ENCODE peak calls at places on chromosomes 7 and 10, in four cellular contexts. D is astrocyte of the spinal cord, K is neural crest cell, S is OCI-LY7. W is an unnamed sample.
A peak's percentile ranks its signal among the peaks of the same experiment; 100 is the strongest.

GRCh38 chr10:71613303-71613777 is 106.2 kb downstream of the C10orf105 start:
- DNase-seq in D (no peak), K (no peak), S (no peak), W (peak; percentile 9)

GRCh38 chr10:125269716-125270115 is 109.4 kb upstream of the CTBP2 start:
- DNase-seq in D (no peak), K (no peak), S (no peak), W (no peak)

GRCh38 chr7:27617651-27618381 is 44.9 kb downstream of the HIBADH start:
- DNase-seq in D (no peak), K (no peak), S (no peak), W (no peak)

GRCh38 chr7:12650080-12650479 is 37.4 kb upstream of the ARL4A start:
- DNase-seq in D (no peak), K (no peak), S (no peak), W (no peak)

GRCh38 chr10:119703903-119704508 is 21.8 kb upstream of the INPP5F start:
- DNase-seq in D (no peak), K (no peak), S (peak; percentile 55), W (no peak)

GRCh38 chr10:91614254-91614624 is 18.6 kb downstream of the PPP1R3C start:
- DNase-seq in D (peak; percentile 86), K (no peak), S (no peak), W (peak; percentile 89)

GRCh38 chr7:503575-504111 is 16.0 kb downstream of the PDGFA start:
- DNase-seq in D (no peak), K (no peak), S (no peak), W (no peak)

GRCh38 chr7:138825049-138825721 is 27.2 kb upstream of the ATP6V0A4 start:
- DNase-seq in D (no peak), K (no peak), S (no peak), W (no peak)

GRCh38 chr10:22652988-22653431 is 61.4 kb downstream of the PIP4K2A start:
- DNase-seq in D (no peak), K (no peak), S (no peak), W (no peak)

GRCh38 chr10:125788156-125789034 is 12.8 kb upstream of the MMP21 start:
- DNase-seq in D (no peak), K (no peak), S (peak; percentile 19), W (no peak)

GRCh38 chr10:15457382-15457781 is 86.3 kb upstream of the FAM171A1 start:
- DNase-seq in D (no peak), K (no peak), S (no peak), W (no peak)

GRCh38 chr10:89043052-89043451 is 52.5 kb downstream of the FAS start:
- DNase-seq in D (no peak), K (no peak), S (no peak), W (no peak)

GRCh38 chr7:1432411-1433082 is 26.7 kb downstream of the MICALL2 start:
- DNase-seq in D (peak; percentile 30), K (peak; percentile 95), S (peak; percentile 69), W (peak; percentile 11)

GRCh38 chr7:2523461-2523905 is 3.9 kb downstream of the LFNG start:
- DNase-seq in D (no peak), K (no peak), S (no peak), W (no peak)

GRCh38 chr7:2521341-2521745 is 1.8 kb downstream of the LFNG start:
- DNase-seq in D (no peak), K (no peak), S (no peak), W (no peak)

GRCh38 chr7:2523941-2524807 is 4.6 kb downstream of the LFNG start:
- DNase-seq in D (peak; percentile 69), K (peak; percentile 67), S (no peak), W (peak; percentile 65)

GRCh38 chr7:2521952-2522591 is 2.5 kb downstream of the LFNG start:
- DNase-seq in D (no peak), K (no peak), S (no peak), W (peak; percentile 38)

GRCh38 chr7:2522780-2523433 is 3.3 kb downstream of the LFNG start:
- DNase-seq in D (peak; percentile 54), K (peak; percentile 35), S (no peak), W (peak; percentile 79)
- TF ChIP-seq CTCF in D (no peak), K (no peak), S (no peak), W (no peak)

DNA sequence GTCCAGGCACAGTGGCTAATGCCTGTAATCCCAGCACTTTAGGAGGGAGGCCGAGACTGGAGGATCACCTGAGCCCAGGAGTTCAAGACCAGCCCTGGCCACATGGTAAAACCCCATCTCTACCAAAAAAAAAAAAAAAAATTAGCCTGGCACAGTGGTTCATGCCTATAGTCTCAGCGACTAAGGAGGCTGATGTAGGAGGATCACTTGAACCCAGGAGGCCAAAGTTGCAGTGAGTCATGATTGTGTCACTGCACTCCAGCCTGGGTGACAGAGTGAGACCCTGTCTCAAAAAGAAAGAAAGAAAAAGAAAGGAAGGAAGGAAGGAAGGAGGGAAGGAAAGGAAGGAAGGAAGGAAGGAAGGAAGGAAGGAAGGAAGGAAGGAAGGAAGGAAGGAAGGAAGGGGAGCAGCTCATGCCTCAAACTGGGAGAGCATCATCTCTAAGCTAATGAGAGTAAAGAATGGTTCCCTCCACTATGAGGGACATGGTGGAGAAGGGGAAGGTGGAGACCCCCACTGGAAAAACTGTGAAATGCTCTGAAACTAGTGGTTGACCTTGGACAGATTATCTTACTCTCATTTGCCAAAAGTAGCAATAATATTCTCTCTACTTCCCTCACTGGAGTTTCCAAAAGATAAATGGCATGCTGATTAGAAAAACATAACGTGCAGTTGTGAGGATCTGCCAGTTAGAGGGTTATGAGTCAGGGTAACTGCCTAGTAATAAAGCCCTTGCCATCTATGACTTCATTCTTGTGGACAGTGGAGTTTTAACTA is 16.8 kb downstream of the GIMAP5 start:
- DNase-seq in D (no peak), K (peak; percentile 11), S (peak; percentile 21), W (peak; percentile 2)
- TF ChIP-seq CTCF in D (no peak), K (peak; percentile 44), S (peak; percentile 74), W (no peak)

GRCh38 chr7:149595078-149595477 is 97.5 kb upstream of the ZNF746 start:
- DNase-seq in D (no peak), K (no peak), S (no peak), W (no peak)

GRCh38 chr7:149599636-149600206 is 102.1 kb upstream of the ZNF746 start:
- DNase-seq in D (no peak), K (no peak), S (peak; percentile 77), W (no peak)

GRCh38 chr7:149604521-149604920 is 106.9 kb upstream of the ZNF746 start:
- DNase-seq in D (no peak), K (no peak), S (no peak), W (no peak)

GRCh38 chr7:149595541-149595940 is 97.9 kb upstream of the ZNF746 start:
- DNase-seq in D (no peak), K (no peak), S (no peak), W (no peak)

GRCh38 chr7:149598721-149599308 is 101.2 kb upstream of the ZNF746 start:
- DNase-seq in D (peak; percentile 25), K (peak; percentile 12), S (peak; percentile 51), W (peak; percentile 40)
- TF ChIP-seq CTCF in D (peak; percentile 60), K (peak; percentile 54), S (peak; percentile 73), W (peak; percentile 73)

GRCh38 chr7:116341222-116341907 is 131.0 kb downstream of the TES start:
- DNase-seq in D (no peak), K (no peak), S (no peak), W (no peak)
- TF ChIP-seq CTCF in D (peak; percentile 12), K (no peak), S (no peak), W (peak; percentile 61)

DNA sequence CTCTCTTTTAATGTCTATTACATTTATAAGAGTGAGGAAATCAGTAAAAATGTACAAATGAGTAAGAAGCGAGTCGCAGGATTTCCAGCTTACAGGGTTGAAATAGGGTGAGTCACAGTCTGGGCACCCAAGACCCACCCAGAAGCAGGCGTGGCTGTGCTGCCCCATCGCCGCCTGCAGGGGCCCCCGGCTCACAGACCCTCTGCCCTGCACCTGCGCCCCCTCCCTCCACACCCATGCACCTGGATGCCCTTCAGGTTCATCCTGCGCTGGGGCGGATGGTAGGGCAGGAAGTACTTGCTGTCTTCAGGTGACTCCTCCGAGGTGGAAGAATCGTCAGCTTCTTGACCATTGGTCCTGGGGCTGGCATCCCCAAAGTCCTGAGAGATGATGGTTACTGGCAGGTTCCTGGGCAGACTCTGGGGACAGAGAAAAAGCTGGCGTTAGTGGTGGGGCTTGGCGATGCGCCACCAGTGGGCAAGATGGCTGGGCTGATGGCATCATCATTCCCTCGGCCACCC is 90.2 kb upstream of the GNA12 start:
- DNase-seq in D (peak; percentile 75), K (no peak), S (no peak), W (peak; percentile 44)
- TF ChIP-seq CTCF in D (peak; percentile 28), K (no peak), S (no peak), W (peak; percentile 42)

DNA sequence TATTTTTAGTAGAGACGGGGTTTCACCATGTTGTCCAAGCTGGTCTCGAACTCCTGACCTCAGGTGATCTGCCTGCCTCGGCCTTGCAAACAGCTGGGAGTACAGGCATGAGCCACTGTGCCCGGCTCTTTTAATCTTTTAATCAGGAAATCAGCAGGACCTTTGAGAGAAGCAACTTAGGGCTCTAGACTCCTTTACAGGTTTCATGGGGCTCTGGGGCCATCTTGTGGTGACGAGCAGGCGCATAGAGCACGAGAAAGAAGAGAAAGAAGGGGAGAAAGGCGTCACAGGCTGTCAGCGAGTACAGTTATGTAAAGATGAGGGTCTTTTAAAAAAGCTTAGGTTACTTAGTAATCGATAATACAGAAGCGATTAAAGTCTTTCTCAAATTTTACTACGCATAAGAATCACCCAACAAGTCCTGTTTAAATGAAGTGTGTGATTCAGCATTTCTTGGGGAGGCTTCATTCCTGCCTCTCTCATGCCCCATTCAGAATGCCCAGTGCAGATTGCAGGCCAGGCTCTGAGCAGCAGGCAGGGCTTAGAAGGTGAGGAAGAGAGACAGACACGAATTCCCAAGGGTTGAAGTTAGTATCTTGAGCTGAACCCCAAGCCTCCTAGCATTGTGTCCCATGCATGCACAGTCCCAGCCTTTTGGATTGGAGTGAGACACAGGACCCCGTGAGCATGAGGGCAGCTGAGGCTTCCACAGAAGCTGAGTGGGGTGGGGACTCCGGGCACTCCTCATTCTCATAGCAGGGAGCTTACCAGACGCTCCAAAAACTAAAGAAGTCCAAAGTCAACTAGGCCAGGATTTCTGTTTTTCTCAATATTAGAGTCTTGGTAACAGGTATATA is 23.6 kb upstream of the PFKP start:
- DNase-seq in D (peak; percentile 82), K (peak; percentile 57), S (peak; percentile 57), W (peak; percentile 73)
- TF ChIP-seq CTCF in D (peak; percentile 89), K (peak; percentile 80), S (peak; percentile 79), W (peak; percentile 80)

GRCh38 chr10:5565671-5566581 is 41.2 kb downstream of the CALML3 start:
- DNase-seq in D (no peak), K (no peak), S (no peak), W (peak; percentile 81)

GRCh38 chr10:5564537-5565204 is 39.9 kb downstream of the CALML3 start:
- DNase-seq in D (no peak), K (no peak), S (no peak), W (no peak)

GRCh38 chr10:5565205-5565545 is 40.4 kb downstream of the CALML3 start:
- DNase-seq in D (no peak), K (no peak), S (no peak), W (no peak)

GRCh38 chr10:5563237-5563961 is 38.6 kb downstream of the CALML3 start:
- DNase-seq in D (no peak), K (no peak), S (no peak), W (no peak)

GRCh38 chr10:5563991-5564536 is 39.3 kb downstream of the CALML3 start:
- DNase-seq in D (peak; percentile 35), K (no peak), S (no peak), W (peak; percentile 76)
- TF ChIP-seq CTCF in D (no peak), K (no peak), S (no peak), W (no peak)

GRCh38 chr10:117991701-117992100 is 55.0 kb downstream of the RAB11FIP2 start:
- DNase-seq in D (no peak), K (no peak), S (no peak), W (no peak)
- TF ChIP-seq CTCF in D (no peak), K (no peak), S (no peak), W (no peak)

W was measured in HFFc6.